ENCODE peak calls at places on chromosomes 1 and 21, in six cellular contexts. One of them, this sample, is unnamed.

GRCh38 chr1:155079487-155080249 is 1.0 kb downstream of the EFNA3 start:
- DNase-seq in HEK293T: no peak
- DNase-seq in HepG2: no peak
- DNase-seq in H1: no peak
- DNase-seq in GM12878: no peak
- DNase-seq in HCT116: no peak
- DNase-seq in this sample: no peak

GRCh38 chr1:99533909-99534907 is 111.7 kb upstream of the PALMD start:
- DNase-seq in HEK293T: no peak
- DNase-seq in HepG2: no peak
- DNase-seq in H1: no peak
- DNase-seq in GM12878: no peak
- DNase-seq in HCT116: no peak
- DNase-seq in this sample: no peak

GRCh38 chr1:40925834-40926403 is 53.6 kb upstream of the CTPS1 start:
- DNase-seq in HEK293T: no peak
- DNase-seq in HepG2: no peak
- DNase-seq in H1: no peak
- DNase-seq in GM12878: no peak
- DNase-seq in HCT116: no peak
- DNase-seq in this sample: no peak

GRCh38 chr1:64482128-64482527 is 12.2 kb downstream of the CACHD1 start:
- DNase-seq in HEK293T: no peak
- DNase-seq in HepG2: no peak
- DNase-seq in H1: no peak
- DNase-seq in GM12878: no peak
- DNase-seq in HCT116: no peak
- DNase-seq in this sample: no peak

GRCh38 chr21:29376556-29376955 is 77.8 kb downstream of the BACH1 start:
- DNase-seq in HEK293T: peak
- DNase-seq in HepG2: peak
- DNase-seq in H1: peak
- DNase-seq in GM12878: no peak
- DNase-seq in HCT116: peak
- DNase-seq in this sample: peak

GRCh38 chr1:19140465-19140864 is 69.6 kb downstream of the UBR4 start:
- DNase-seq in HEK293T: no peak
- DNase-seq in HepG2: no peak
- DNase-seq in H1: no peak
- DNase-seq in GM12878: no peak
- DNase-seq in HCT116: no peak
- DNase-seq in this sample: no peak

GRCh38 chr1:25695066-25695990 is 78.7 kb downstream of the MAN1C1 start:
- DNase-seq in HEK293T: peak
- DNase-seq in HepG2: peak
- DNase-seq in H1: no peak
- DNase-seq in GM12878: no peak
- DNase-seq in HCT116: no peak
- DNase-seq in this sample: peak

GRCh38 chr1:118185083-118185899 is at the start of gene SPAG17:
- DNase-seq in HEK293T: peak
- DNase-seq in HepG2: no peak
- DNase-seq in H1: peak
- DNase-seq in GM12878: no peak
- DNase-seq in HCT116: no peak
- DNase-seq in this sample: peak

GRCh38 chr1:16254263-16254948 is 17.4 kb upstream of the CPLANE2 start:
- DNase-seq in HEK293T: no peak
- DNase-seq in HepG2: no peak
- DNase-seq in H1: no peak
- DNase-seq in GM12878: no peak
- DNase-seq in HCT116: no peak
- DNase-seq in this sample: no peak

GRCh38 chr1:190479028-190479427 is 1.4 kb upstream of the BRINP3 start:
- DNase-seq in HEK293T: no peak
- DNase-seq in HepG2: no peak
- DNase-seq in H1: no peak
- DNase-seq in GM12878: no peak
- DNase-seq in HCT116: peak
- DNase-seq in this sample: no peak

GRCh38 chr1:183932412-183932811 is 105.1 kb downstream of the COLGALT2 start:
- DNase-seq in HEK293T: no peak
- DNase-seq in HepG2: no peak
- DNase-seq in H1: no peak
- DNase-seq in GM12878: no peak
- DNase-seq in HCT116: no peak
- DNase-seq in this sample: no peak

GRCh38 chr1:95035536-95035935 is 37.2 kb downstream of the ALG14 start:
- DNase-seq in HEK293T: no peak
- DNase-seq in HepG2: no peak
- DNase-seq in H1: no peak
- DNase-seq in GM12878: no peak
- DNase-seq in HCT116: peak
- DNase-seq in this sample: no peak

GRCh38 chr21:46622226-46622625 is 13.2 kb upstream of the PRMT2 start:
- DNase-seq in HEK293T: no peak
- DNase-seq in HepG2: peak
- DNase-seq in H1: no peak
- DNase-seq in GM12878: no peak
- DNase-seq in HCT116: no peak
- DNase-seq in this sample: no peak
- TF ChIP-seq SP1 in HEK293T: no peak
- TF ChIP-seq SP1 in HepG2: no peak
- TF ChIP-seq SP1 in H1: no peak
- TF ChIP-seq SP1 in GM12878: no peak
- TF ChIP-seq SP1 in HCT116: no peak
- TF ChIP-seq SP1 in this sample: no peak

GRCh38 chr1:24362982-24363614 is 43.9 kb downstream of the GRHL3 start:
- DNase-seq in HEK293T: no peak
- DNase-seq in HepG2: no peak
- DNase-seq in H1: no peak
- DNase-seq in GM12878: no peak
- DNase-seq in HCT116: peak
- DNase-seq in this sample: no peak
- TF ChIP-seq SP1 in HEK293T: no peak
- TF ChIP-seq SP1 in HepG2: no peak
- TF ChIP-seq SP1 in H1: no peak
- TF ChIP-seq SP1 in GM12878: no peak
- TF ChIP-seq SP1 in HCT116: peak
- TF ChIP-seq SP1 in this sample: no peak

DNA sequence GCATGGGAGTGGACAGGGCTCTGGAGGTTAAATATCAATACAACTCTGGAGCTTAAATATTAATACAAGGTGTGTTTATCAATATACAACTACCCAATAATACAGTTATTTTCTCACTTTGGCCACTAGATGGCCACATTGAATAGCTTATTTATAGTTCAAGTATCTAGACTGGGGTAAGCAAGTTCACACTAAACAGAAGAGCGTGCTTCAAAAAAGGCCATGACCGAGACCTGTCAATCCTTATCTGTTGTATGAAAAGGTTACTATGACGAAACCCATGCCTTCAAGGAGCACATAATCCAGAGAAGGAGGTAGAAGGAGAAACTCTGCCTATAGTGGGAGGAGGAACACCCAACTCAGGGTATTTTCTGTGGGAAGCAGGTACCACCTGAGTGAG is 29.1 kb downstream of the CHML start:
- DNase-seq in HEK293T: peak
- DNase-seq in HepG2: peak
- DNase-seq in H1: no peak
- DNase-seq in GM12878: no peak
- DNase-seq in HCT116: peak
- DNase-seq in this sample: no peak
- TF ChIP-seq SP1 in HEK293T: no peak
- TF ChIP-seq SP1 in HepG2: no peak
- TF ChIP-seq SP1 in H1: no peak
- TF ChIP-seq SP1 in GM12878: no peak
- TF ChIP-seq SP1 in HCT116: no peak
- TF ChIP-seq SP1 in this sample: no peak

DNA sequence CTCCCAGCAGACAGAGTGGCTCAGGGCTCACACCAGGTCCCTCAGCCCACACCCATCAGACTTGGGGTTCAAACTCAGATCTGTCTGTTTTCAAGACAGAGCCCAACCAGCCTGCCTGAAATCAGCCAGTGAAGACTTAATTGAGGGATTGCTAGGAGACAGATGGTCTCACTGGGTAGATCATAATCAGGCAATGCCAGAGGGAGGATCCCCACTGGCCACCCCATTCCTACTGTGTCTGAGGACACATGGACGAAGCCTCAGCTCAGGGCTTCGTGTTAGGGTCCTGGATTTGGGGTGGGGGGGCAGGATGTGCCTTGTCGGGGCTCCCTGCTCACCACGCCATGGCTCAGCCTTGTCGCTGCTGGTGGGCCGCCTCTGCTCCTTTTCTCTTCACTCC is 21.1 kb downstream of the RNF187 start:
- DNase-seq in HEK293T: peak
- DNase-seq in HepG2: no peak
- DNase-seq in H1: no peak
- DNase-seq in GM12878: no peak
- DNase-seq in HCT116: no peak
- DNase-seq in this sample: no peak
- TF ChIP-seq SP1 in HEK293T: no peak
- TF ChIP-seq SP1 in HepG2: no peak
- TF ChIP-seq SP1 in H1: no peak
- TF ChIP-seq SP1 in GM12878: no peak
- TF ChIP-seq SP1 in HCT116: no peak
- TF ChIP-seq SP1 in this sample: no peak

DNA sequence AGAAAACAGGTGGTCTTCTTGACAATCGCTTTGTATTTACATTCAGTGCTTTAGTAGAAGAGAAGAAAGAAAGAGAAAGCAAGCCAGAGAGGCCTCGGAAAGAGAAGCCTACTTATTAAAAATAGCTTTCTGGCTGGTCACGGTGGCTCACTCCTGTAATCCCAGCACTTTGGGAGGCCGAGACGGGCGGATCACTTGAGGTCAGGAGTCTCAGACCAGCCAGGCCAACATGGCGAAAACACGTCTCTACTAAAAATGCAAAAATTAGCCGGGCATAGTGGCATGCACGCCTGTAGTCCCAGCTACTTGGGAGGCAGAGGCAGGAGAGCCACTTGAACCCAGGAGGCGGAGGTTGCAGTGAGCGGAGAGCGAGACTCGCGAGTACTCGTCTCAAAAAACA is 1.8 kb upstream of the SLC19A2 start:
- DNase-seq in HEK293T: no peak
- DNase-seq in HepG2: no peak
- DNase-seq in H1: no peak
- DNase-seq in GM12878: no peak
- DNase-seq in HCT116: no peak
- DNase-seq in this sample: no peak
- TF ChIP-seq SP1 in HEK293T: no peak
- TF ChIP-seq SP1 in HepG2: no peak
- TF ChIP-seq SP1 in H1: no peak
- TF ChIP-seq SP1 in GM12878: no peak
- TF ChIP-seq SP1 in HCT116: no peak
- TF ChIP-seq SP1 in this sample: no peak

GRCh38 chr1:65606426-65606825 is 186.0 kb downstream of the LEPR start:
- DNase-seq in HEK293T: no peak
- DNase-seq in HepG2: no peak
- DNase-seq in H1: no peak
- DNase-seq in GM12878: no peak
- DNase-seq in HCT116: no peak
- DNase-seq in this sample: no peak
- TF ChIP-seq SP1 in HEK293T: no peak
- TF ChIP-seq SP1 in HepG2: no peak
- TF ChIP-seq SP1 in H1: no peak
- TF ChIP-seq SP1 in GM12878: no peak
- TF ChIP-seq SP1 in HCT116: no peak
- TF ChIP-seq SP1 in this sample: no peak

GRCh38 chr1:91689586-91690481 is 189.2 kb downstream of the CDC7 start:
- DNase-seq in HEK293T: no peak
- DNase-seq in HepG2: no peak
- DNase-seq in H1: no peak
- DNase-seq in GM12878: no peak
- DNase-seq in HCT116: no peak
- DNase-seq in this sample: no peak
- TF ChIP-seq SP1 in HEK293T: no peak
- TF ChIP-seq SP1 in HepG2: no peak
- TF ChIP-seq SP1 in H1: no peak
- TF ChIP-seq SP1 in GM12878: no peak
- TF ChIP-seq SP1 in HCT116: no peak
- TF ChIP-seq SP1 in this sample: no peak

DNA sequence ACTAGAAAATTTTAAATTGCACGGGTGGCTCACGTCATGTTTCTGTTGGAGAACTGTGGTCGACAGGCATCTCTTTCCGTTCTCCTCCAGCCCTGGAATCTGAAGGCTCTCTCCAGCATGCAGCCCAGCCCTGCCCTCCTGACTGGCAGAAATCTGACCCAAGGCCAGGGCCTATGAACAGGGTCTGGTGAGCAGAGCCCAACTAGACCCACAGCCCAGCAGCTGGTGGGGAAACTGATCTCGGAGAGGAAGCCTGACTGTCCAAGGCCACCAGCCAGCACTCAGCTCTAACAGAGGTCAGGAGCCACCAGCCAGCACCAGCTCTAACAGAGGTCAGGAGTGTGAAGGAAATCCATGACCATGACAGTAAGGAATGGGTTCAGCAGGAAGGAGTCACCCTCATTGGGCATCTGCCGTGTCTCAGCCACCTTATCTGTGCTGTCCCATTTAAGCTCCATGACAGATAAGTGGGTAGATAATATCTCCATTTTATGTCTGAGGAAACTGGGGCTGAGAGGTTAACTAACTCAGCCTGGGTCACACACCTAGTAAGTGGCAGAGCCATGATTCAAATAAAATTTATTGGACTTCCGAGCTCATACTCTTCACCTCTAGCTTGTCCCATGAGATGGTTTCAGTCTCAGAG is 20.2 kb upstream of the PKP1 start:
- DNase-seq in HEK293T: no peak
- DNase-seq in HepG2: no peak
- DNase-seq in H1: no peak
- DNase-seq in GM12878: no peak
- DNase-seq in HCT116: no peak
- DNase-seq in this sample: no peak
- TF ChIP-seq SP1 in HEK293T: no peak
- TF ChIP-seq SP1 in HepG2: no peak
- TF ChIP-seq SP1 in H1: no peak
- TF ChIP-seq SP1 in GM12878: no peak
- TF ChIP-seq SP1 in HCT116: no peak
- TF ChIP-seq SP1 in this sample: no peak

DNA sequence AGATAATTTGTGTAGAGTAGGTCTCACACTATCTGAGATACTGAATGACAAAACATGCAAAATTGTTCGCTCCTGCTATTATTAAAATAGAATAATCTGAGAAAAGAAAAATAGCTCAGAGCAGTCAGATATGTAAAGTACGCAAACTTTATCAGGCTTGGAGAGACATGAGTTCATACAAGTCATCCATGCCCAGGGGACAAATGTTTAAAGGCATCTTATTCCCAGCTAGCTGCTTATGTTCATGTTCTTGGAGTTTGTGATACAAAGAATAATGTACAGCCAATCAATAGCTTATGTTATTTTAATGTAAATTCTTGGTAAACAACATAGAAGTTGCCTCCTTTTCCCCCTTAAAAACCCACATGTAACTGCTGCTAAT is 69.4 kb upstream of the USP25 start:
- DNase-seq in HEK293T: no peak
- DNase-seq in HepG2: no peak
- DNase-seq in H1: no peak
- DNase-seq in GM12878: no peak
- DNase-seq in HCT116: no peak
- DNase-seq in this sample: no peak
- TF ChIP-seq SP1 in HEK293T: no peak
- TF ChIP-seq SP1 in HepG2: no peak
- TF ChIP-seq SP1 in H1: no peak
- TF ChIP-seq SP1 in GM12878: no peak
- TF ChIP-seq SP1 in HCT116: no peak
- TF ChIP-seq SP1 in this sample: no peak